ENCODE peak calls at places on chromosome 4, in ten cellular contexts. One of them, this sample, is unnamed.

GRCh38 chr4:37415845-37416369 is 171.4 kb downstream of the NWD2 start:
- DNase-seq in endothelial cell: no peak
- DNase-seq in H4: no peak
- DNase-seq in caudate nucleus: no peak
- DNase-seq in Daoy: no peak
- DNase-seq in T47D: no peak
- DNase-seq in renal cortical epithelial cell: no peak
- DNase-seq in fibroblast of pulmonary artery: no peak
- DNase-seq in amygdala: no peak
- DNase-seq in EH: no peak
- DNase-seq in this sample: no peak

GRCh38 chr4:189656551-189657165 is 284.0 kb upstream of the FRG1 start:
- DNase-seq in endothelial cell: no peak
- DNase-seq in H4: no peak
- DNase-seq in caudate nucleus: no peak
- DNase-seq in Daoy: peak; percentile 8
- DNase-seq in T47D: no peak
- DNase-seq in renal cortical epithelial cell: no peak
- DNase-seq in fibroblast of pulmonary artery: no peak
- DNase-seq in amygdala: no peak
- DNase-seq in EH: no peak
- DNase-seq in this sample: no peak

GRCh38 chr4:7909463-7909862 is 30.2 kb downstream of the AFAP1 start:
- DNase-seq in endothelial cell: no peak
- DNase-seq in H4: no peak
- DNase-seq in caudate nucleus: no peak
- DNase-seq in Daoy: no peak
- DNase-seq in T47D: no peak
- DNase-seq in renal cortical epithelial cell: no peak
- DNase-seq in fibroblast of pulmonary artery: no peak
- DNase-seq in amygdala: no peak
- DNase-seq in EH: no peak
- DNase-seq in this sample: no peak

GRCh38 chr4:113223001-113223400 is 173.5 kb downstream of the ANK2 start:
- DNase-seq in endothelial cell: no peak
- DNase-seq in H4: no peak
- DNase-seq in caudate nucleus: no peak
- DNase-seq in Daoy: no peak
- DNase-seq in T47D: no peak
- DNase-seq in renal cortical epithelial cell: no peak
- DNase-seq in fibroblast of pulmonary artery: no peak
- DNase-seq in amygdala: no peak
- DNase-seq in EH: peak; percentile 57
- DNase-seq in this sample: no peak

GRCh38 chr4:167290684-167291083 is 56.4 kb upstream of the SPOCK3 start:
- DNase-seq in endothelial cell: no peak
- DNase-seq in H4: peak; percentile 19
- DNase-seq in caudate nucleus: no peak
- DNase-seq in Daoy: no peak
- DNase-seq in T47D: peak; percentile 26
- DNase-seq in renal cortical epithelial cell: peak; percentile 27
- DNase-seq in fibroblast of pulmonary artery: peak; percentile 63
- DNase-seq in amygdala: no peak
- DNase-seq in EH: no peak
- DNase-seq in this sample: no peak

GRCh38 chr4:140243345-140243753 is 89.4 kb upstream of the MAML3 start:
- DNase-seq in endothelial cell: no peak
- DNase-seq in H4: no peak
- DNase-seq in caudate nucleus: no peak
- DNase-seq in Daoy: no peak
- DNase-seq in T47D: peak; percentile 30
- DNase-seq in renal cortical epithelial cell: peak; percentile 64
- DNase-seq in fibroblast of pulmonary artery: no peak
- DNase-seq in amygdala: no peak
- DNase-seq in EH: no peak
- DNase-seq in this sample: no peak

GRCh38 chr4:139129206-139129605 is 47.8 kb downstream of the ELF2 start:
- DNase-seq in endothelial cell: no peak
- DNase-seq in H4: no peak
- DNase-seq in caudate nucleus: no peak
- DNase-seq in Daoy: no peak
- DNase-seq in T47D: no peak
- DNase-seq in renal cortical epithelial cell: no peak
- DNase-seq in fibroblast of pulmonary artery: no peak
- DNase-seq in amygdala: no peak
- DNase-seq in EH: peak; percentile 30
- DNase-seq in this sample: no peak

GRCh38 chr4:25160714-25161598 is 707 bp upstream of the SEPSECS start:
- DNase-seq in endothelial cell: no peak
- DNase-seq in H4: peak; percentile 47
- DNase-seq in caudate nucleus: no peak
- DNase-seq in Daoy: peak; percentile 6
- DNase-seq in T47D: peak; percentile 30
- DNase-seq in renal cortical epithelial cell: peak; percentile 10
- DNase-seq in fibroblast of pulmonary artery: peak; percentile 4
- DNase-seq in amygdala: no peak
- DNase-seq in EH: peak; percentile 59
- DNase-seq in this sample: no peak

GRCh38 chr4:83335691-83336090 is 1.0 kb upstream of the HPSE start:
- DNase-seq in endothelial cell: no peak
- DNase-seq in H4: no peak
- DNase-seq in caudate nucleus: no peak
- DNase-seq in Daoy: no peak
- DNase-seq in T47D: peak; percentile 11
- DNase-seq in renal cortical epithelial cell: no peak
- DNase-seq in fibroblast of pulmonary artery: no peak
- DNase-seq in amygdala: no peak
- DNase-seq in EH: peak; percentile 9
- DNase-seq in this sample: no peak

GRCh38 chr4:180281726-180282125 is 1961.5 kb upstream of the TENM3 start:
- DNase-seq in endothelial cell: no peak
- DNase-seq in H4: no peak
- DNase-seq in caudate nucleus: no peak
- DNase-seq in Daoy: no peak
- DNase-seq in T47D: no peak
- DNase-seq in renal cortical epithelial cell: no peak
- DNase-seq in fibroblast of pulmonary artery: no peak
- DNase-seq in amygdala: no peak
- DNase-seq in EH: no peak
- DNase-seq in this sample: no peak

GRCh38 chr4:120864969-120865368 is 57.6 kb downstream of the PRDM5 start:
- DNase-seq in endothelial cell: no peak
- DNase-seq in H4: no peak
- DNase-seq in caudate nucleus: no peak
- DNase-seq in Daoy: no peak
- DNase-seq in T47D: no peak
- DNase-seq in renal cortical epithelial cell: no peak
- DNase-seq in fibroblast of pulmonary artery: no peak
- DNase-seq in amygdala: no peak
- DNase-seq in EH: peak; percentile 58
- DNase-seq in this sample: no peak

This sample was measured in naive thymus-derived CD4-positive, alpha-beta T cell.